ENCODE peak calls at places on chromosomes 2 and 18, in eight cellular contexts. N is chondrocyte; Z is T-helper 2 cell; D is activated effector memory CD4-positive, alpha-beta T cell treated with Interleukin-2 at 50 U/mL for 16 hours; I is left ventricle myocardium inferior; K is foreskin melanocyte; U is H4; V is HCT116. E is an unnamed sample.
A peak's percentile ranks its signal among the peaks of the same experiment; 100 is the strongest.

GRCh38 chr2:233643128-233643527 is 6.9 kb downstream of the UGT1A10 start:
- DNase-seq in N (no peak), Z (no peak), D (no peak), I (no peak), K (no peak), U (peak; percentile 16), V (peak; percentile 27), E (no peak)

GRCh38 chr2:235005603-235006259 is 53.9 kb downstream of the SH3BP4 start:
- DNase-seq in N (no peak), Z (no peak), D (no peak), I (peak; percentile 59), K (no peak), U (no peak), V (no peak), E (no peak)

GRCh38 chr2:49935456-49935855 is 781.1 kb upstream of the FSHR start:
- DNase-seq in N (no peak), Z (no peak), D (no peak), I (no peak), K (no peak), U (no peak), V (no peak), E (no peak)

GRCh38 chr18:676747-677544 is 19.5 kb downstream of the TYMS start:
- DNase-seq in N (no peak), Z (no peak), D (no peak), I (no peak), K (no peak), U (no peak), V (no peak), E (no peak)

GRCh38 chr2:75071766-75072165 is 113.3 kb downstream of the POLE4 start:
- DNase-seq in N (no peak), Z (no peak), D (no peak), I (no peak), K (no peak), U (no peak), V (no peak), E (no peak)

GRCh38 chr2:10971131-10971854 is 59.6 kb downstream of the KCNF1 start:
- DNase-seq in N (no peak), Z (no peak), D (no peak), I (no peak), K (no peak), U (no peak), V (no peak), E (no peak)

GRCh38 chr2:157777425-157777824 is 98.7 kb downstream of the ACVR1 start:
- DNase-seq in N (no peak), Z (no peak), D (peak; percentile 11), I (no peak), K (peak; percentile 43), U (peak; percentile 29), V (peak; percentile 28), E (no peak)

GRCh38 chr2:692349-692748 is 15.1 kb upstream of the TMEM18 start:
- DNase-seq in N (peak; percentile 49), Z (no peak), D (no peak), I (no peak), K (no peak), U (no peak), V (no peak), E (no peak)

GRCh38 chr2:120343433-120344105 is 2.4 kb upstream of the INHBB start:
- DNase-seq in N (no peak), Z (no peak), D (peak; percentile 21), I (peak; percentile 81), K (peak; percentile 38), U (peak; percentile 58), V (peak; percentile 59), E (no peak)